ENCODE peak calls at places on chromosomes 4 and X, in seven cellular contexts. One of them, this sample, is unnamed.
A peak's percentile ranks its signal among the peaks of the same experiment; 100 is the strongest.

GRCh38 chr4:181674315-181674714 is 568.9 kb upstream of the TENM3 start:
- DNase-seq in HCT116: no peak
- DNase-seq in SK-N-SH: no peak
- DNase-seq in GM12878: no peak
- DNase-seq in HepG2: no peak
- DNase-seq in H1: no peak
- DNase-seq in K562: no peak
- DNase-seq in this sample: no peak

GRCh38 chr4:83516042-83516772 is 19.7 kb upstream of the GPAT3 start:
- DNase-seq in GM12878: no peak
- DNase-seq in HCT116: no peak
- DNase-seq in SK-N-SH: no peak
- DNase-seq in HepG2: no peak
- DNase-seq in H1: no peak
- DNase-seq in K562: no peak
- DNase-seq in this sample: no peak

GRCh38 chrX:119758682-119759332 is 419 bp downstream of the SOWAHD start:
- DNase-seq in GM12878: no peak
- DNase-seq in H1: peak; percentile 66
- DNase-seq in HCT116: no peak
- DNase-seq in HepG2: no peak
- DNase-seq in SK-N-SH: peak; percentile 67
- DNase-seq in K562: peak; percentile 21
- DNase-seq in this sample: no peak

GRCh38 chrX:53223955-53224859 is 800 bp downstream of the KDM5C start:
- DNase-seq in GM12878: no peak
- DNase-seq in HepG2: peak; percentile 13
- DNase-seq in HCT116: peak; percentile 28
- DNase-seq in H1: peak; percentile 44
- DNase-seq in K562: peak; percentile 20
- DNase-seq in SK-N-SH: peak; percentile 58
- DNase-seq in this sample: peak; percentile 14

GRCh38 chr4:158913766-158914165 is 144.9 kb downstream of the FNIP2 start:
- DNase-seq in SK-N-SH: no peak
- DNase-seq in H1: no peak
- DNase-seq in HCT116: no peak
- DNase-seq in GM12878: no peak
- DNase-seq in HepG2: no peak
- DNase-seq in K562: no peak
- DNase-seq in this sample: no peak

GRCh38 chrX:69317721-69318120 is 152.5 kb upstream of the PJA1 start:
- DNase-seq in HCT116: no peak
- DNase-seq in K562: no peak
- DNase-seq in H1: no peak
- DNase-seq in GM12878: no peak
- DNase-seq in SK-N-SH: peak; percentile 1
- DNase-seq in HepG2: no peak
- DNase-seq in this sample: no peak

GRCh38 chrX:33273521-33273920 is 62.2 kb upstream of the DMD start:
- DNase-seq in SK-N-SH: no peak
- DNase-seq in HepG2: no peak
- DNase-seq in K562: no peak
- DNase-seq in GM12878: no peak
- DNase-seq in HCT116: no peak
- DNase-seq in H1: no peak
- DNase-seq in this sample: no peak

GRCh38 chrX:42948723-42949122 is 170.8 kb upstream of the PPP1R2C start:
- DNase-seq in K562: no peak
- DNase-seq in H1: no peak
- DNase-seq in HCT116: no peak
- DNase-seq in GM12878: no peak
- DNase-seq in SK-N-SH: no peak
- DNase-seq in HepG2: no peak
- DNase-seq in this sample: no peak

GRCh38 chr4:56674984-56675383 is 6.1 kb downstream of the HOPX start:
- DNase-seq in HepG2: no peak
- DNase-seq in GM12878: no peak
- DNase-seq in SK-N-SH: no peak
- DNase-seq in K562: no peak
- DNase-seq in H1: no peak
- DNase-seq in HCT116: no peak
- DNase-seq in this sample: no peak

GRCh38 chr4:27668001-27668400 is 807.4 kb downstream of the STIM2 start:
- DNase-seq in H1: no peak
- DNase-seq in K562: no peak
- DNase-seq in HCT116: no peak
- DNase-seq in HepG2: no peak
- DNase-seq in GM12878: no peak
- DNase-seq in SK-N-SH: no peak
- DNase-seq in this sample: no peak

GRCh38 chr4:27662426-27662825 is 801.8 kb downstream of the STIM2 start:
- DNase-seq in H1: no peak
- DNase-seq in GM12878: no peak
- DNase-seq in HCT116: no peak
- DNase-seq in K562: no peak
- DNase-seq in HepG2: no peak
- DNase-seq in SK-N-SH: no peak
- DNase-seq in this sample: no peak

GRCh38 chr4:27666943-27667342 is 806.3 kb downstream of the STIM2 start:
- DNase-seq in GM12878: no peak
- DNase-seq in H1: no peak
- DNase-seq in K562: peak; percentile 3
- DNase-seq in HepG2: no peak
- DNase-seq in SK-N-SH: peak; percentile 3
- DNase-seq in HCT116: peak; percentile 61
- DNase-seq in this sample: no peak
- TF ChIP-seq JUND in GM12878: no peak
- TF ChIP-seq JUND in H1: no peak
- TF ChIP-seq JUND in K562: no peak
- TF ChIP-seq JUND in HepG2: no peak
- TF ChIP-seq JUND in SK-N-SH: no peak
- TF ChIP-seq JUND in HCT116: no peak
- TF ChIP-seq JUND in this sample: no peak

DNA sequence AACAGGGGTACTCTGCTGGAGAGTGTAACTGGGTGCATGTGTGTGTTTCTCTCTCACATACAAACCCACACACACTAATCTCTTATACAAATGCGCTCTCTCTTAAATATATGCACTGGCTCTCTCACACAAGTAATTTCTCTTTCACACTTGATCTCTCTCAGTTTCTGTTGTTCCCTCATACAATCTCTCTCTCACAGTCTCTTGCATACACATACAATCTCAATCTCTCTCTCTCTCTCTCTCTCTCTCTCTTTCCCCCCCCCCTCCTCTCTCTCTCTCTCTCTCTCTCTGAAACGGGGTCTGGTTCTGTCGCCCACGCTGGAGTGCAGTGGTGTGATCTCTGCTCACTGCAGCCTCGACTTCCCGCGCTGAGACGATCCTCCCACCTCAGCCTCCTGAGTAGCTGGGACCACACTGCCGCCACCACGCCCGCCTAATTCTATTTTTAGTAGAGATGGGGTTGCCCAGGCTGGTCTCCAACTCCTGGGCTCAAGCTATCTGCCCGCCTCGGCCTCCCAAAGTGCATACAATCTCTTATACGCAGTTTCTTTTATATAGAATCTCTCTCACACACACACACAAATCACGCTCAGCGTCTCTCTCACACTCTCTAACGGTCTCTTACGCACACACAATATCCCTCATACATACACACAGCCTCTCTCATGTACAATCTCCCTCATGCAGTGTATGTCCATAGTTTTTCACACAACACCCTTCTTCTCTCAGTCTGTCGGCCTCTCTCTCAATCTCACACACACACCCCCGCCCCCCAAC is 518 bp upstream of the FAM241A start:
- DNase-seq in H1: no peak
- DNase-seq in SK-N-SH: no peak
- DNase-seq in HCT116: no peak
- DNase-seq in K562: no peak
- DNase-seq in HepG2: no peak
- DNase-seq in GM12878: peak; percentile 16
- DNase-seq in this sample: no peak
- TF ChIP-seq JUND in H1: no peak
- TF ChIP-seq JUND in SK-N-SH: no peak
- TF ChIP-seq JUND in HCT116: no peak
- TF ChIP-seq JUND in K562: no peak
- TF ChIP-seq JUND in HepG2: no peak
- TF ChIP-seq JUND in GM12878: no peak
- TF ChIP-seq JUND in this sample: no peak

DNA sequence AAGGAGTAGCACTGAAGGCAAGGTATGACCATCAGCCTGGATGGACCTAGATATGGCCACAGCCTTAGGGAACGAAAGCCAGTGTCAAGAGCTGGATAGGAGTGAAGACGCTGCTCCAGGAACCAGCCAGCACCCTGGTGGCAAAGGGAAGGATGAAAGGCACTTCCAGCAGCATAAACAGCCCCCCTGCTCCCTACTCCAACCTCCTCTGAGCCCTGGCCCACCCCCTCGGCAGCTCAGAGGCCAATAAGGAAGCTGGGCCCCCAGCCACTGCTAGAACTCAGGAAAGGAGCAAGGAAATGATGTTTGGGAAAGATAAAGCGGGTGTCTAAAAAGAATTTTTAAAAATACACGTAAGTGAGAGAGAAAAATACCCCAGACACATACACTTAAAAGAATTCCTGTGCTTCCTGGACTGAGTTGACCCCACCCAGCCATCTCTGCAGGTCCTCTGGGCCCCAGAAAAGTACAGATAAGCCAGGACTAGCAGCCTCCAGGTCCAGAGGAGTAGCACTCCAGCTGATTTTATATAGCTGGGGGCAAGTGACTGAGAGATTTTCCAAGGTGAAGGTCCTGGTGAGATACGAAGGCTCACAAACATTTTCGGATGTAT is 170.4 kb downstream of the SHROOM4 start:
- DNase-seq in HCT116: no peak
- DNase-seq in H1: no peak
- DNase-seq in GM12878: no peak
- DNase-seq in K562: no peak
- DNase-seq in HepG2: no peak
- DNase-seq in SK-N-SH: no peak
- DNase-seq in this sample: no peak
- TF ChIP-seq JUND in HCT116: no peak
- TF ChIP-seq JUND in H1: no peak
- TF ChIP-seq JUND in GM12878: no peak
- TF ChIP-seq JUND in K562: no peak
- TF ChIP-seq JUND in HepG2: no peak
- TF ChIP-seq JUND in SK-N-SH: no peak
- TF ChIP-seq JUND in this sample: no peak

GRCh38 chrX:109918753-109919152 is 84.2 kb upstream of the TMEM164 start:
- DNase-seq in SK-N-SH: no peak
- DNase-seq in HCT116: no peak
- DNase-seq in K562: no peak
- DNase-seq in H1: no peak
- DNase-seq in GM12878: no peak
- DNase-seq in HepG2: no peak
- DNase-seq in this sample: no peak

GRCh38 chrX:109911046-109911445 is 91.9 kb upstream of the TMEM164 start:
- DNase-seq in HCT116: no peak
- DNase-seq in SK-N-SH: peak; percentile 21
- DNase-seq in H1: no peak
- DNase-seq in K562: no peak
- DNase-seq in GM12878: no peak
- DNase-seq in HepG2: no peak
- DNase-seq in this sample: no peak

GRCh38 chrX:109914114-109914849 is 88.6 kb upstream of the TMEM164 start:
- DNase-seq in GM12878: no peak
- DNase-seq in H1: no peak
- DNase-seq in HCT116: no peak
- DNase-seq in K562: no peak
- DNase-seq in HepG2: no peak
- DNase-seq in SK-N-SH: no peak
- DNase-seq in this sample: peak; percentile 36
- TF ChIP-seq JUND in GM12878: no peak
- TF ChIP-seq JUND in H1: no peak
- TF ChIP-seq JUND in HCT116: no peak
- TF ChIP-seq JUND in K562: no peak
- TF ChIP-seq JUND in HepG2: no peak
- TF ChIP-seq JUND in SK-N-SH: no peak
- TF ChIP-seq JUND in this sample: no peak

GRCh38 chr4:71200944-71201533 is 137.8 kb upstream of the SLC4A4 start:
- DNase-seq in K562: peak; percentile 33
- DNase-seq in SK-N-SH: no peak
- DNase-seq in H1: no peak
- DNase-seq in HCT116: no peak
- DNase-seq in GM12878: no peak
- DNase-seq in HepG2: no peak
- DNase-seq in this sample: no peak

GRCh38 chr4:71201817-71202576 is 136.8 kb upstream of the SLC4A4 start:
- DNase-seq in H1: no peak
- DNase-seq in HCT116: no peak
- DNase-seq in K562: peak; percentile 13
- DNase-seq in GM12878: no peak
- DNase-seq in HepG2: no peak
- DNase-seq in SK-N-SH: no peak
- DNase-seq in this sample: no peak

GRCh38 chr4:71195932-71196331 is 142.9 kb upstream of the SLC4A4 start:
- DNase-seq in K562: no peak
- DNase-seq in SK-N-SH: no peak
- DNase-seq in HepG2: no peak
- DNase-seq in H1: no peak
- DNase-seq in HCT116: no peak
- DNase-seq in GM12878: no peak
- DNase-seq in this sample: no peak

GRCh38 chr4:71202703-71203102 is 136.1 kb upstream of the SLC4A4 start:
- DNase-seq in K562: no peak
- DNase-seq in H1: no peak
- DNase-seq in SK-N-SH: no peak
- DNase-seq in HepG2: no peak
- DNase-seq in HCT116: no peak
- DNase-seq in GM12878: no peak
- DNase-seq in this sample: no peak

GRCh38 chr4:71198958-71199357 is 139.9 kb upstream of the SLC4A4 start:
- DNase-seq in K562: peak; percentile 13
- DNase-seq in H1: no peak
- DNase-seq in HCT116: no peak
- DNase-seq in SK-N-SH: no peak
- DNase-seq in GM12878: no peak
- DNase-seq in HepG2: no peak
- DNase-seq in this sample: no peak
- TF ChIP-seq JUND in K562: no peak
- TF ChIP-seq JUND in H1: no peak
- TF ChIP-seq JUND in HCT116: no peak
- TF ChIP-seq JUND in SK-N-SH: no peak
- TF ChIP-seq JUND in GM12878: no peak
- TF ChIP-seq JUND in HepG2: no peak
- TF ChIP-seq JUND in this sample: no peak

GRCh38 chrX:22481436-22481835 is 208.7 kb downstream of the CBLL2 start:
- DNase-seq in HCT116: no peak
- DNase-seq in GM12878: no peak
- DNase-seq in SK-N-SH: no peak
- DNase-seq in H1: no peak
- DNase-seq in HepG2: no peak
- DNase-seq in K562: no peak
- DNase-seq in this sample: no peak
- TF ChIP-seq JUND in HCT116: no peak
- TF ChIP-seq JUND in GM12878: no peak
- TF ChIP-seq JUND in SK-N-SH: no peak
- TF ChIP-seq JUND in H1: no peak
- TF ChIP-seq JUND in HepG2: no peak
- TF ChIP-seq JUND in K562: no peak
- TF ChIP-seq JUND in this sample: no peak